ENCODE peak calls at places on chromosome 17, in nine cellular contexts. S is cardiac muscle cell; P is lower leg skin; H is stimulated activated CD4-positive, alpha-beta T cell treated with anti-CD3 and anti-CD28 coated beads, Interleukin-4, amount 100 ng/mL, for 24 hours; E is MM.1S; L is activated naive CD4-positive, alpha-beta T cell; A is CD8-positive, alpha-beta memory T cell; O is heart right ventricle; D is breast epithelium. W is an unnamed sample.

GRCh38 chr17:33012522-33013033 is 20.9 kb downstream of the SPACA3 start:
- DNase-seq in S (no peak), P (no peak), H (no peak), E (no peak), L (no peak), A (no peak), O (no peak), D (no peak), W (no peak)

GRCh38 chr17:39183766-39184165 is 13.7 kb downstream of the CACNB1 start:
- DNase-seq in S (no peak), P (no peak), H (no peak), E (no peak), L (no peak), A (no peak), O (no peak), D (no peak), W (no peak)

GRCh38 chr17:79011451-79012147 is 2.0 kb upstream of the CANT1 start:
- DNase-seq in S (no peak), P (no peak), H (no peak), E (no peak), L (no peak), A (no peak), O (no peak), D (no peak), W (no peak)

GRCh38 chr17:47862621-47863440 is 11.9 kb upstream of the SP6 start:
- DNase-seq in S (no peak), P (no peak), H (no peak), E (no peak), L (no peak), A (no peak), O (no peak), D (no peak), W (no peak)

GRCh38 chr17:3698139-3698538 is 2.2 kb upstream of the P2RX5 start:
- DNase-seq in S (no peak), P (no peak), H (no peak), E (no peak), L (no peak), A (no peak), O (no peak), D (no peak), W (no peak)

GRCh38 chr17:55496094-55496881 is 15.0 kb downstream of the SMIM36 start:
- DNase-seq in S (no peak), P (no peak), H (no peak), E (no peak), L (no peak), A (no peak), O (no peak), D (no peak), W (no peak)

GRCh38 chr17:2057130-2057713 is 2.3 kb downstream of the HIC1 start:
- DNase-seq in S (peak; percentile 46), P (no peak), H (no peak), E (no peak), L (no peak), A (no peak), O (no peak), D (no peak), W (no peak)

GRCh38 chr17:10149573-10150399 is 48.6 kb downstream of the GAS7 start:
- DNase-seq in S (no peak), P (no peak), H (no peak), E (no peak), L (no peak), A (no peak), O (no peak), D (no peak), W (no peak)

GRCh38 chr17:76865174-76865573 is 3.0 kb upstream of the MGAT5B start:
- DNase-seq in S (no peak), P (no peak), H (no peak), E (no peak), L (no peak), A (no peak), O (no peak), D (no peak), W (no peak)

GRCh38 chr17:81076097-81076754 is 41.3 kb downstream of the BAIAP2 start:
- DNase-seq in S (no peak), P (no peak), H (no peak), E (no peak), L (no peak), A (no peak), O (no peak), D (no peak), W (no peak)

GRCh38 chr17:66523378-66524174 is 221.2 kb downstream of the PRKCA start:
- DNase-seq in S (no peak), P (no peak), H (no peak), E (no peak), L (no peak), A (no peak), O (no peak), D (no peak), W (no peak)

GRCh38 chr17:29855686-29856085 is 74.3 kb downstream of the SSH2 start:
- DNase-seq in S (no peak), P (no peak), H (no peak), E (no peak), L (no peak), A (no peak), O (no peak), D (no peak), W (no peak)

GRCh38 chr17:41308918-41309359 is at the start of gene KRTAP16-1:
- DNase-seq in S (no peak), P (no peak), H (peak; percentile 31), E (no peak), L (peak; percentile 59), A (peak; percentile 45), O (no peak), D (no peak), W (peak; percentile 53)

GRCh38 chr17:57762375-57762916 is 17.3 kb upstream of the CCDC182 start:
- DNase-seq in S (no peak), P (no peak), H (no peak), E (no peak), L (no peak), A (no peak), O (no peak), D (no peak), W (no peak)

GRCh38 chr17:42276359-42276608 is at the start of gene STAT5B:
- DNase-seq in S (no peak), P (no peak), H (peak; percentile 52), E (peak; percentile 74), L (peak; percentile 61), A (peak; percentile 60), O (peak; percentile 82), D (peak; percentile 46), W (peak; percentile 72)

GRCh38 chr17:47889734-47890529 is 6.1 kb upstream of the SP2 start:
- DNase-seq in S (peak; percentile 89), P (peak; percentile 84), H (peak; percentile 94), E (peak; percentile 84), L (peak; percentile 93), A (peak; percentile 87), O (peak; percentile 89), D (peak; percentile 86), W (peak; percentile 88)

GRCh38 chr17:56291226-56291805 is 138.0 kb downstream of the ANKFN1 start:
- DNase-seq in S (no peak), P (no peak), H (no peak), E (no peak), L (no peak), A (no peak), O (no peak), D (no peak), W (no peak)

GRCh38 chr17:81428121-81428515 is 32.9 kb downstream of the BAHCC1 start:
- DNase-seq in S (no peak), P (no peak), H (no peak), E (no peak), L (no peak), A (no peak), O (no peak), D (no peak), W (no peak)

GRCh38 chr17:65453204-65453931 is 108.1 kb downstream of the AXIN2 start:
- DNase-seq in S (no peak), P (no peak), H (no peak), E (no peak), L (no peak), A (no peak), O (no peak), D (no peak), W (no peak)

GRCh38 chr17:1323336-1323735 is 43.9 kb downstream of the TRARG1 start:
- DNase-seq in S (peak; percentile 73), P (no peak), H (no peak), E (peak; percentile 25), L (no peak), A (no peak), O (no peak), D (no peak), W (no peak)

GRCh38 chr17:45228985-45229517 is 7.4 kb downstream of the FMNL1 start:
- DNase-seq in S (no peak), P (peak; percentile 87), H (peak; percentile 88), E (peak; percentile 83), L (peak; percentile 69), A (peak; percentile 85), O (peak; percentile 85), D (peak; percentile 81), W (peak; percentile 82)

GRCh38 chr17:74805543-74805991 is 29.4 kb upstream of the NAT9 start:
- DNase-seq in S (peak; percentile 45), P (no peak), H (no peak), E (no peak), L (no peak), A (no peak), O (peak; percentile 33), D (no peak), W (no peak)

GRCh38 chr17:61393550-61393903 is 6.1 kb upstream of the TBX2 start:
- DNase-seq in S (no peak), P (no peak), H (no peak), E (no peak), L (no peak), A (no peak), O (no peak), D (no peak), W (no peak)

GRCh38 chr17:78304549-78305037 is 55.3 kb downstream of the SOCS3 start:
- DNase-seq in S (no peak), P (no peak), H (no peak), E (no peak), L (no peak), A (no peak), O (no peak), D (no peak), W (no peak)

GRCh38 chr17:8806206-8807069 is 7.3 kb upstream of the MFSD6L start:
- DNase-seq in S (no peak), P (peak; percentile 0), H (no peak), E (peak; percentile 82), L (no peak), A (no peak), O (no peak), D (no peak), W (no peak)

GRCh38 chr17:38918129-38918913 is 7.1 kb upstream of the LASP1NB start:
- DNase-seq in S (no peak), P (peak; percentile 3), H (no peak), E (no peak), L (no peak), A (no peak), O (no peak), D (peak; percentile 7), W (no peak)

GRCh38 chr17:56231693-56232092 is 78.4 kb downstream of the ANKFN1 start:
- DNase-seq in S (no peak), P (no peak), H (no peak), E (no peak), L (no peak), A (no peak), O (no peak), D (no peak), W (no peak)

GRCh38 chr17:75832164-75832651 is 12.0 kb downstream of the UNC13D start:
- DNase-seq in S (no peak), P (peak; percentile 60), H (peak; percentile 53), E (no peak), L (no peak), A (peak; percentile 66), O (no peak), D (no peak), W (peak; percentile 68)

GRCh38 chr17:77455111-77455877 is 314.5 kb downstream of the SEC14L1 start:
- DNase-seq in S (no peak), P (no peak), H (peak; percentile 49), E (no peak), L (no peak), A (no peak), O (peak; percentile 13), D (peak; percentile 86), W (no peak)

GRCh38 chr17:49223517-49224197 is 6.9 kb downstream of the PHOSPHO1 start:
- DNase-seq in S (peak; percentile 65), P (peak; percentile 32), H (peak; percentile 75), E (peak; percentile 42), L (peak; percentile 50), A (peak; percentile 63), O (peak; percentile 73), D (no peak), W (peak; percentile 66)

GRCh38 chr17:33838281-33838680 is 416.8 kb upstream of the CCL2 start:
- DNase-seq in S (no peak), P (no peak), H (no peak), E (no peak), L (no peak), A (no peak), O (no peak), D (no peak), W (no peak)